ENCODE peak calls at places on chromosome 12, in seven cellular contexts. X is fibroblast of pulmonary artery; V is erythroblast; Y is activated CD4-positive, alpha-beta T cell treated with anti-CD3 and anti-CD28 coated beads for 4 hours; C is naive thymus-derived CD8-positive, alpha-beta T cell; G is nephron progenitor cell; H is activated naive CD8-positive, alpha-beta T cell treated with anti-CD3 and anti-CD28 coated beads for 36 hours. I is an unnamed sample.

GRCh38 chr12:67540920-67541624 is 107.5 kb upstream of the DYRK2 start:
- DNase-seq in X (no peak), H (no peak), G (no peak), C (no peak), Y (no peak), V (no peak), I (peak)

GRCh38 chr12:122951406-122951805 is 14.9 kb downstream of the ABCB9 start:
- DNase-seq in H (no peak), C (no peak), Y (no peak), X (peak), V (no peak), G (no peak), I (no peak)

GRCh38 chr12:9273276-9273675 is 65.1 kb upstream of the PZP start:
- DNase-seq in G (no peak), V (no peak), Y (no peak), X (peak), H (no peak), C (no peak), I (no peak)

GRCh38 chr12:103523771-103524170 is 28.0 kb upstream of the C12orf42 start:
- DNase-seq in V (no peak), G (no peak), C (no peak), Y (no peak), X (no peak), H (no peak), I (no peak)

GRCh38 chr12:113200016-113200797 is 14.7 kb downstream of the RITA1 start:
- DNase-seq in X (no peak), Y (no peak), C (no peak), G (no peak), V (no peak), H (no peak), I (no peak)

GRCh38 chr12:124613151-124613585 is 45.8 kb upstream of the NCOR2 start:
- DNase-seq in Y (no peak), H (no peak), X (peak), G (no peak), V (no peak), C (no peak), I (no peak)

GRCh38 chr12:71216725-71217579 is 59.2 kb upstream of the TSPAN8 start:
- DNase-seq in Y (no peak), H (no peak), X (peak), G (no peak), V (peak), C (peak), I (no peak)

GRCh38 chr12:9134981-9135628 is 19.4 kb upstream of the A2M start:
- DNase-seq in H (no peak), G (no peak), Y (no peak), C (no peak), X (no peak), V (peak), I (no peak)

GRCh38 chr12:12506541-12506940 is 56.1 kb downstream of the DUSP16 start:
- DNase-seq in C (no peak), Y (no peak), H (no peak), G (no peak), V (no peak), X (peak), I (no peak)

GRCh38 chr12:109566424-109566823 is 6.9 kb downstream of the MMAB start:
- DNase-seq in H (no peak), G (no peak), V (no peak), C (no peak), X (no peak), Y (no peak), I (no peak)

GRCh38 chr12:28218875-28219274 is 28.6 kb downstream of the CCDC91 start:
- DNase-seq in X (no peak), V (no peak), Y (no peak), H (no peak), C (no peak), G (no peak), I (no peak)

GRCh38 chr12:16606201-16606849 is 363 bp upstream of the LMO3 start:
- DNase-seq in V (no peak), Y (no peak), H (no peak), C (no peak), X (peak), G (peak), I (no peak)

GRCh38 chr12:27331927-27332324 is 710 bp upstream of the BMAL2 start:
- DNase-seq in Y (no peak), G (no peak), V (no peak), X (no peak), H (no peak), C (no peak), I (no peak)

GRCh38 chr12:57047981-57048380 is 1.9 kb downstream of the MYO1A start:
- DNase-seq in V (no peak), G (no peak), H (no peak), X (no peak), Y (no peak), C (no peak), I (no peak)

GRCh38 chr12:121346747-121347146 is 5.5 kb downstream of the ANAPC5 start:
- DNase-seq in H (no peak), C (no peak), Y (no peak), V (no peak), G (no peak), X (no peak), I (no peak)

GRCh38 chr12:52258335-52258901 is 16.0 kb upstream of the KRT86 start:
- DNase-seq in G (peak), X (peak), V (no peak), Y (no peak), C (no peak), H (no peak), I (no peak)

GRCh38 chr12:22803725-22804124 is 178.8 kb downstream of the ETNK1 start:
- DNase-seq in Y (no peak), G (no peak), H (no peak), X (no peak), V (no peak), C (no peak), I (no peak)

GRCh38 chr12:121145221-121145620 is 12.5 kb downstream of the P2RX7 start:
- DNase-seq in G (no peak), V (no peak), H (peak), X (peak), C (no peak), Y (peak), I (no peak)

GRCh38 chr12:6724409-6724797 is 557 bp downstream of the COPS7A start:
- DNase-seq in H (peak), G (peak), X (no peak), Y (no peak), V (peak), C (no peak), I (no peak)

I was measured in keratinocyte.